ENCODE peak calls at places on chromosomes 2 and 18, in eight cellular contexts. J, K, P, A, X, L, V and I are unnamed samples.

GRCh38 chr2:38572167-38572566 is 30.6 kb downstream of the HNRNPLL start:
- DNase-seq in J (no peak), K (no peak), P (no peak), A (no peak), X (no peak), L (peak), V (no peak), I (no peak)

GRCh38 chr2:30446602-30447148 is 371 bp upstream of the LCLAT1 start:
- DNase-seq in J (no peak), K (no peak), P (no peak), A (peak), X (no peak), L (no peak), V (no peak), I (no peak)

GRCh38 chr2:72788756-72789155 is 37.1 kb downstream of the EXOC6B start:
- DNase-seq in J (no peak), K (no peak), P (no peak), A (no peak), X (no peak), L (no peak), V (no peak), I (no peak)

GRCh38 chr2:18456026-18456425 is 104.4 kb downstream of the RDH14 start:
- DNase-seq in J (no peak), K (no peak), P (no peak), A (no peak), X (no peak), L (no peak), V (no peak), I (no peak)

GRCh38 chr18:76465630-76466409 is 29.2 kb downstream of the ZNF516 start:
- DNase-seq in J (no peak), K (no peak), P (no peak), A (no peak), X (no peak), L (no peak), V (no peak), I (no peak)

GRCh38 chr2:120140866-120141265 is 82.3 kb downstream of the TMEM185B start:
- DNase-seq in J (no peak), K (no peak), P (no peak), A (no peak), X (no peak), L (no peak), V (no peak), I (no peak)

GRCh38 chr2:193476171-193476800 is 1281.6 kb upstream of the TMEFF2 start:
- DNase-seq in J (no peak), K (no peak), P (peak), A (no peak), X (no peak), L (no peak), V (no peak), I (no peak)

GRCh38 chr2:1990724-1991123 is 246.4 kb upstream of the PXDN start:
- DNase-seq in J (peak), K (no peak), P (no peak), A (peak), X (no peak), L (no peak), V (no peak), I (no peak)

GRCh38 chr2:219912530-219912929 is 285.1 kb downstream of the SLC4A3 start:
- DNase-seq in J (no peak), K (no peak), P (peak), A (no peak), X (no peak), L (no peak), V (no peak), I (no peak)

GRCh38 chr2:167406558-167406957 is 518.3 kb downstream of the XIRP2 start:
- DNase-seq in J (no peak), K (no peak), P (peak), A (no peak), X (no peak), L (no peak), V (no peak), I (no peak)

GRCh38 chr2:108399479-108399878 is 21.7 kb downstream of the SULT1C4 start:
- DNase-seq in J (no peak), K (no peak), P (no peak), A (no peak), X (no peak), L (no peak), V (no peak), I (no peak)

GRCh38 chr18:30929718-30930117 is 112.8 kb downstream of the DSC3 start:
- DNase-seq in J (no peak), K (no peak), P (no peak), A (no peak), X (no peak), L (no peak), V (no peak), I (no peak)

GRCh38 chr2:220393717-220394116 is 766.3 kb downstream of the SLC4A3 start:
- DNase-seq in J (peak), K (no peak), P (no peak), A (no peak), X (no peak), L (no peak), V (no peak), I (no peak)

GRCh38 chr18:66916834-66917233 is 312.9 kb upstream of the CDH19 start:
- DNase-seq in J (no peak), K (no peak), P (no peak), A (peak), X (no peak), L (no peak), V (no peak), I (no peak)

GRCh38 chr18:3759099-3759498 is 309.1 kb downstream of the TGIF1 start:
- DNase-seq in J (no peak), K (no peak), P (no peak), A (no peak), X (no peak), L (no peak), V (no peak), I (no peak)

GRCh38 chr2:149767516-149767974 is 180.0 kb upstream of the MMADHC start:
- DNase-seq in J (no peak), K (no peak), P (no peak), A (no peak), X (no peak), L (no peak), V (no peak), I (no peak)

GRCh38 chr18:37640504-37640903 is 74.9 kb upstream of the CELF4 start:
- DNase-seq in J (no peak), K (no peak), P (no peak), A (no peak), X (no peak), L (no peak), V (no peak), I (no peak)

GRCh38 chr2:37897511-37897910 is 27.6 kb upstream of the RMDN2 start:
- DNase-seq in J (no peak), K (no peak), P (no peak), A (no peak), X (no peak), L (no peak), V (no peak), I (no peak)

GRCh38 chr2:240794178-240794721 is 25.8 kb downstream of the KIF1A start:
- DNase-seq in J (no peak), K (no peak), P (no peak), A (no peak), X (no peak), L (no peak), V (no peak), I (no peak)

GRCh38 chr18:36176177-36176584 is 11.1 kb upstream of the MOCOS start:
- DNase-seq in J (no peak), K (no peak), P (no peak), A (no peak), X (no peak), L (no peak), V (no peak), I (no peak)

GRCh38 chr18:21359746-21360145 is 117.7 kb downstream of the GREB1L start:
- DNase-seq in J (no peak), K (no peak), P (no peak), A (no peak), X (no peak), L (no peak), V (no peak), I (no peak)

GRCh38 chr2:216139884-216140283 is 30.7 kb downstream of the XRCC5 start:
- DNase-seq in J (no peak), K (no peak), P (peak), A (no peak), X (peak), L (peak), V (peak), I (no peak)

GRCh38 chr2:158688722-158689121 is 106.4 kb upstream of the DAPL1 start:
- DNase-seq in J (no peak), K (no peak), P (no peak), A (no peak), X (no peak), L (no peak), V (no peak), I (no peak)

GRCh38 chr2:201883559-201883958 is 77.2 kb downstream of the CDK15 start:
- DNase-seq in J (no peak), K (no peak), P (no peak), A (no peak), X (no peak), L (no peak), V (no peak), I (no peak)

GRCh38 chr2:36490749-36491148 is 107.2 kb downstream of the FEZ2 start:
- DNase-seq in J (no peak), K (no peak), P (no peak), A (no peak), X (no peak), L (no peak), V (no peak), I (no peak)

GRCh38 chr2:127865926-127866325 is 8.0 kb upstream of the POLR2D start:
- DNase-seq in J (no peak), K (no peak), P (no peak), A (no peak), X (no peak), L (no peak), V (no peak), I (no peak)

GRCh38 chr2:220090050-220090449 is 462.6 kb downstream of the SLC4A3 start:
- DNase-seq in J (no peak), K (no peak), P (no peak), A (no peak), X (no peak), L (no peak), V (no peak), I (no peak)

GRCh38 chr18:42030586-42031182 is 75.7 kb downstream of the PIK3C3 start:
- DNase-seq in J (no peak), K (no peak), P (peak), A (peak), X (no peak), L (no peak), V (peak), I (no peak)

GRCh38 chr2:197777823-197778407 is 7.2 kb downstream of the BOLL start:
- DNase-seq in J (peak), K (no peak), P (no peak), A (peak), X (peak), L (peak), V (peak), I (peak)